ENCODE peak calls at places on chromosomes 7 and 10, in nine cellular contexts. Y is heart right ventricle, H is foreskin fibroblast, K is coronary artery, C is colonic mucosa, G is neural crest cell, W is nephron progenitor cell, O is GM10248, J is activated B cell treated with CpG ODN at 0.5 μM for 24 hours. S is an unnamed sample.

GRCh38 chr7:52211930-52212329 is 823.5 kb upstream of the POM121L12 start:
- DNase-seq in Y (no peak), H (no peak), K (no peak), C (no peak), G (no peak), W (no peak), O (no peak), J (no peak), S (no peak)

GRCh38 chr7:28957064-28957821 is 887 bp downstream of the TRIL start:
- DNase-seq in Y (peak), H (no peak), K (no peak), C (peak), G (peak), W (peak), O (peak), J (no peak), S (peak)

GRCh38 chr7:65269150-65269856 is 104.4 kb upstream of the ZNF92 start:
- DNase-seq in Y (peak), H (no peak), K (no peak), C (peak), G (peak), W (peak), O (peak), J (no peak), S (peak)

GRCh38 chr7:21140622-21141021 is 287.3 kb upstream of the SP4 start:
- DNase-seq in Y (no peak), H (no peak), K (no peak), C (peak), G (no peak), W (no peak), O (no peak), J (no peak), S (no peak)

GRCh38 chr7:75937958-75938786 is 23.2 kb downstream of the POR start:
- DNase-seq in Y (peak), H (peak), K (peak), C (peak), G (no peak), W (no peak), O (no peak), J (no peak), S (peak)

GRCh38 chr10:50624866-50625491 is 1.2 kb upstream of the SGMS1 start:
- DNase-seq in Y (peak), H (peak), K (no peak), C (peak), G (peak), W (peak), O (peak), J (no peak), S (peak)

GRCh38 chr10:70864940-70865339 is 23.4 kb downstream of the PCBD1 start:
- DNase-seq in Y (no peak), H (no peak), K (no peak), C (no peak), G (no peak), W (no peak), O (no peak), J (no peak), S (no peak)

GRCh38 chr7:40047661-40048060 is 86.8 kb downstream of the MPLKIP start:
- DNase-seq in Y (no peak), H (no peak), K (no peak), C (no peak), G (no peak), W (no peak), O (no peak), J (no peak), S (no peak)

GRCh38 chr10:31317652-31318381 is 1.2 kb upstream of the ZEB1 start:
- DNase-seq in Y (no peak), H (no peak), K (no peak), C (no peak), G (no peak), W (no peak), O (no peak), J (no peak), S (peak)

GRCh38 chr10:5876181-5876768 is 13.4 kb downstream of the ANKRD16 start:
- DNase-seq in Y (no peak), H (peak), K (no peak), C (no peak), G (no peak), W (no peak), O (no peak), J (no peak), S (peak)

GRCh38 chr7:301291-302053 is 11.5 kb downstream of the FOXL3 start:
- DNase-seq in Y (no peak), H (no peak), K (no peak), C (no peak), G (no peak), W (peak), O (no peak), J (no peak), S (no peak)

GRCh38 chr10:28367865-28368541 is 65.1 kb upstream of the MPP7 start:
- DNase-seq in Y (no peak), H (no peak), K (no peak), C (peak), G (no peak), W (no peak), O (peak), J (peak), S (no peak)

GRCh38 chr7:974172-974571 is 1.2 kb downstream of the COX19 start:
- DNase-seq in Y (no peak), H (no peak), K (no peak), C (peak), G (no peak), W (no peak), O (no peak), J (no peak), S (no peak)

GRCh38 chr10:124597677-124598165 is 136.1 kb downstream of the LHPP start:
- DNase-seq in Y (no peak), H (no peak), K (no peak), C (no peak), G (no peak), W (no peak), O (no peak), J (peak), S (no peak)

GRCh38 chr10:67088035-67088434 is 162.2 kb downstream of the LRRTM3 start:
- DNase-seq in Y (no peak), H (no peak), K (no peak), C (no peak), G (no peak), W (no peak), O (no peak), J (no peak), S (no peak)

GRCh38 chr7:111364413-111364812 is 197.9 kb downstream of the IMMP2L start:
- DNase-seq in Y (no peak), H (peak), K (no peak), C (no peak), G (no peak), W (no peak), O (no peak), J (no peak), S (peak)

GRCh38 chr7:103336781-103337180 is 7.8 kb downstream of the DNAJC2 start:
- DNase-seq in Y (no peak), H (no peak), K (no peak), C (no peak), G (no peak), W (no peak), O (no peak), J (no peak), S (no peak)

GRCh38 chr10:29412452-29413004 is 123.7 kb downstream of the LYZL1 start:
- DNase-seq in Y (no peak), H (peak), K (no peak), C (no peak), G (no peak), W (no peak), O (no peak), J (no peak), S (no peak)

GRCh38 chr7:15972767-15973362 is 286.4 kb upstream of the MEOX2 start:
- DNase-seq in Y (no peak), H (peak), K (no peak), C (no peak), G (no peak), W (no peak), O (no peak), J (no peak), S (peak)

GRCh38 chr10:110857265-110858158 is 14.2 kb upstream of the PDCD4 start:
- DNase-seq in Y (no peak), H (no peak), K (no peak), C (peak), G (no peak), W (no peak), O (no peak), J (no peak), S (no peak)

GRCh38 chr10:115049957-115050356 is 43.2 kb upstream of the ATRNL1 start:
- DNase-seq in Y (no peak), H (no peak), K (no peak), C (no peak), G (no peak), W (no peak), O (no peak), J (no peak), S (peak)

GRCh38 chr7:26675143-26675887 is 189.1 kb downstream of the SKAP2 start:
- DNase-seq in Y (no peak), H (peak), K (no peak), C (no peak), G (no peak), W (no peak), O (no peak), J (no peak), S (peak)

GRCh38 chr10:121766426-121766825 is 161.4 kb downstream of the ATE1 start:
- DNase-seq in Y (no peak), H (no peak), K (no peak), C (no peak), G (no peak), W (no peak), O (no peak), J (no peak), S (no peak)

GRCh38 chr10:10798543-10799192 is 219.0 kb upstream of the CELF2 start:
- DNase-seq in Y (peak), H (no peak), K (no peak), C (no peak), G (no peak), W (peak), O (no peak), J (no peak), S (no peak)

GRCh38 chr10:73803680-73804286 is 7.6 kb downstream of the NDST2 start:
- DNase-seq in Y (no peak), H (no peak), K (no peak), C (no peak), G (no peak), W (no peak), O (peak), J (no peak), S (no peak)

GRCh38 chr10:14009315-14010082 is 321.2 kb downstream of the FRMD4A start:
- DNase-seq in Y (no peak), H (peak), K (no peak), C (no peak), G (peak), W (peak), O (peak), J (no peak), S (peak)

GRCh38 chr7:112882506-112882905 is 92.3 kb upstream of the TMEM168 start:
- DNase-seq in Y (no peak), H (no peak), K (no peak), C (no peak), G (no peak), W (no peak), O (no peak), J (no peak), S (no peak)

GRCh38 chr7:151895695-151896485 is 19.0 kb upstream of the PRKAG2 start:
- DNase-seq in Y (no peak), H (no peak), K (peak), C (peak), G (no peak), W (no peak), O (no peak), J (no peak), S (no peak)

GRCh38 chr7:155490697-155491628 is 33.0 kb downstream of the EN2 start:
- DNase-seq in Y (peak), H (no peak), K (no peak), C (peak), G (peak), W (peak), O (peak), J (no peak), S (no peak)

GRCh38 chr7:20459411-20459810 is 128.7 kb downstream of the ITGB8 start:
- DNase-seq in Y (no peak), H (no peak), K (no peak), C (no peak), G (no peak), W (no peak), O (no peak), J (no peak), S (no peak)

GRCh38 chr10:102230861-102231356 is 4.8 kb downstream of the ELOVL3 start:
- DNase-seq in Y (peak), H (peak), K (peak), C (peak), G (no peak), W (peak), O (peak), J (peak), S (peak)

GRCh38 chr7:110534241-110534931 is 556.5 kb upstream of the LRRN3 start:
- DNase-seq in Y (no peak), H (peak), K (no peak), C (no peak), G (no peak), W (no peak), O (no peak), J (no peak), S (peak)

GRCh38 chr7:39633563-39634550 is 10.5 kb downstream of the RALA start:
- DNase-seq in Y (no peak), H (no peak), K (no peak), C (no peak), G (no peak), W (no peak), O (no peak), J (no peak), S (no peak)

GRCh38 chr10:129833988-129834387 is 130.1 kb downstream of the EBF3 start:
- DNase-seq in Y (no peak), H (no peak), K (no peak), C (no peak), G (no peak), W (no peak), O (no peak), J (no peak), S (no peak)

GRCh38 chr7:17640730-17641377 is 299.4 kb downstream of the SNX13 start:
- DNase-seq in Y (no peak), H (no peak), K (no peak), C (peak), G (peak), W (peak), O (peak), J (no peak), S (peak)

GRCh38 chr7:128934361-128935352 is 3.1 kb upstream of the IRF5 start:
- DNase-seq in Y (no peak), H (no peak), K (no peak), C (no peak), G (no peak), W (no peak), O (peak), J (no peak), S (no peak)

GRCh38 chr7:105675873-105676484 is 94.7 kb upstream of the EFCAB10 start:
- DNase-seq in Y (peak), H (no peak), K (no peak), C (no peak), G (no peak), W (no peak), O (no peak), J (no peak), S (no peak)

GRCh38 chr10:18162021-18162631 is 21.9 kb downstream of the CACNB2 start:
- DNase-seq in Y (no peak), H (no peak), K (no peak), C (no peak), G (no peak), W (no peak), O (no peak), J (no peak), S (no peak)

GRCh38 chr7:98719396-98719795 is 102.3 kb downstream of the NPTX2 start:
- DNase-seq in Y (no peak), H (no peak), K (no peak), C (no peak), G (no peak), W (no peak), O (no peak), J (no peak), S (no peak)
- TF ChIP-seq CTCF in Y (no peak), H (no peak), K (no peak), C (no peak), G (no peak), W (no peak), O (no peak), J (no peak), S (no peak)

GRCh38 chr7:141975806-141976523 is 2.4 kb upstream of the TAS2R38 start:
- DNase-seq in Y (peak), H (no peak), K (peak), C (peak), G (peak), W (peak), O (peak), J (peak), S (peak)
- TF ChIP-seq CTCF in Y (peak), H (peak), K (peak), C (peak), G (peak), W (peak), O (peak), J (peak), S (peak)

GRCh38 chr10:93999401-93999851 is 5.7 kb downstream of the PLCE1 start:
- DNase-seq in Y (peak), H (no peak), K (peak), C (peak), G (no peak), W (peak), O (no peak), J (no peak), S (peak)
- TF ChIP-seq CTCF in Y (no peak), H (no peak), K (no peak), C (no peak), G (no peak), W (no peak), O (no peak), J (no peak), S (no peak)

DNA sequence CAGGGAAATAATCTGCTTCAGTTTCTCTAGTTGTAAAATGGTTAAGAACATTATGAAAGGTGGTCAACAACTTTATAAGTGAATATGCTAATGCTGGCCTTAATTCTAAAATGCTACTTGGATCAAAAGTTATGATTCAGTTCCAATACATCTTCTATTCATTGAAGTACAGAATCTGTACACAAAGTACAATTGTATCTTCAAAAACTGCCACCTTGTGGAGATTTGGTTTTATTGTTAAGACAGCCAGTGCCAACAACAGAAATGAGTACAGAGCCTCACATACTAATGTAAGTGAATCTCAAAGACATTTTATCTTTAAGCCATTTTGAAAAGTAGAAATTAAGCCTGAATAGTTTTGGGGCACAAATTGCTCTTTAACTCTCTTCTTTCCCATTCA is 194.0 kb downstream of the CFTR start:
- DNase-seq in Y (no peak), H (no peak), K (no peak), C (no peak), G (no peak), W (no peak), O (peak), J (no peak), S (peak)
- TF ChIP-seq CTCF in Y (peak), H (peak), K (no peak), C (no peak), G (peak), W (peak), O (no peak), J (no peak), S (peak)

GRCh38 chr10:69141304-69141703 is 17.3 kb downstream of the VPS26A start:
- DNase-seq in Y (no peak), H (no peak), K (no peak), C (no peak), G (no peak), W (no peak), O (no peak), J (no peak), S (no peak)
- TF ChIP-seq CTCF in Y (no peak), H (no peak), K (no peak), C (no peak), G (no peak), W (no peak), O (no peak), J (no peak), S (no peak)

DNA sequence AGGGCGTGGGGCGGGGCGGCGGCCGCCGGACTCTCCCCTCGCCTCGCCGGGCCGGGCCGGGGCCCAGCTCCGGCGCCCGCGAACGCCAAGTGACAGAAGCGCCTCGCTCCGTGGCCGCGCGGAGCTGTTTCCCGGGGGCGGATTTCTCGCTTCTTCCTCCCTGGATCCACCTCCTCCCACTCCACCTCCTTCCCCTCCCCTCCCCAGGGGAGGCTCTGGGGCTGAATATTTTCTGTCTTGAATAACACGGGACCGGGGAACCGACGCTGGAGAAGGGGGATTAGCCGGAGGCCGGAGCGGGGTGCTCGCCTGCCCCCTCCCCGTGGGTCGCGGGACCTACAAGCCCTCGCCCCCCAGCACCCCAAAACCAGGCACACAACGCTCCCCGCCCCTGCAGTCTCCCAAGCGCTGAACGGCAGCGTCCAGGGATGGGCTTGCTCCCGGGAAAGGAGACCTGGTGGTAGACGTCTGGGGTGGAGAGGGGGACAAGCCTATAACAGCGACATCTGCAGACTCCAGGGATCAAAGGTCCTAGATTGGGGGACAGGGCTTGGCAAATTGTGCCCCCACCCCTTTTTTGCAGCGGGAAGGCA is at the start of gene ARHGAP21:
- DNase-seq in Y (peak), H (peak), K (peak), C (peak), G (peak), W (no peak), O (peak), J (peak), S (peak)
- TF ChIP-seq CTCF in Y (peak), H (no peak), K (no peak), C (no peak), G (peak), W (no peak), O (no peak), J (no peak), S (peak)

DNA sequence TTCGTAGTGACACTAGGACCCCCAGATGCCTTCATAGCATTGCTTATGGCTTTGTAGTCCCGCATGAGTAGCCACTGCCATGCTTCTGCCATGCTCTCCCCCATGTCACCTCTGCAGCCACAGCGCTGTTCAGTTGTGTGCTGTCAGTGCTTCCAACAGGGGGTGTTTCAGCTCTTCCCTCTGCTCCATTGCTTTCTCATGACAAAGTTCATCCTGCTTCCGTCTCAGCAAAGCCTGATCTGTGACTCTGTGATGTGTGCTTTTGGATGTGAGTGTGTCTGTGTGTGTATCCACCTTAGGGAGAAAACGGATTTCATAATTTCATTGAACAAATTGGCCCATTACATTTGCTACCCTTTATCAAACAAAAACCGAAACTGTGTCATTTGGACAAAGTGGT is 134.9 kb upstream of the SAMD8 start:
- DNase-seq in Y (no peak), H (no peak), K (no peak), C (no peak), G (no peak), W (peak), O (no peak), J (no peak), S (no peak)
- TF ChIP-seq CTCF in Y (no peak), H (no peak), K (no peak), C (no peak), G (no peak), W (no peak), O (no peak), J (no peak), S (no peak)